ENCODE peak calls at places on chromosomes 1 and 21, in four cellular contexts. N, Z, R and P are unnamed samples.
A peak's percentile ranks its signal among the peaks of the same experiment; 100 is the strongest.

GRCh38 chr1:80882552-80882951 is 918.2 kb upstream of the ADGRL2 start:
- DNase-seq in N (peak; percentile 1), Z (no peak), R (no peak), P (no peak)

GRCh38 chr1:241990040-241990439 is 8.9 kb downstream of the MAP1LC3C start:
- DNase-seq in N (peak; percentile 99), Z (no peak), R (no peak), P (peak; percentile 8)

GRCh38 chr1:194658090-194658439 is 1471.7 kb upstream of the B3GALT2 start:
- DNase-seq in N (no peak), Z (no peak), R (no peak), P (no peak)

GRCh38 chr1:182768973-182769372 is 20.6 kb upstream of the NPL start:
- DNase-seq in N (peak; percentile 16), Z (no peak), R (no peak), P (no peak)

GRCh38 chr1:53653631-53654030 is 85.3 kb downstream of the GLIS1 start:
- DNase-seq in N (no peak), Z (no peak), R (no peak), P (no peak)

GRCh38 chr1:66262233-66262632 is 271.7 kb upstream of the SGIP1 start:
- DNase-seq in N (peak; percentile 93), Z (no peak), R (no peak), P (no peak)

GRCh38 chr1:54304518-54304917 is 101.7 kb downstream of the SSBP3 start:
- DNase-seq in N (no peak), Z (no peak), R (no peak), P (no peak)

GRCh38 chr1:195763907-195764183 is 844.4 kb downstream of the KCNT2 start:
- DNase-seq in N (no peak), Z (no peak), R (no peak), P (no peak)

GRCh38 chr21:35063428-35064172 is 14.5 kb upstream of the RUNX1 start:
- DNase-seq in N (no peak), Z (no peak), R (no peak), P (no peak)

GRCh38 chr1:45325816-45326506 is 734 bp upstream of the HPDL start:
- DNase-seq in N (peak; percentile 9), Z (no peak), R (no peak), P (no peak)

GRCh38 chr1:93395195-93395594 is 49.5 kb downstream of the DR1 start:
- DNase-seq in N (peak; percentile 43), Z (no peak), R (no peak), P (no peak)

GRCh38 chr1:87705233-87705632 is 376.6 kb downstream of the LMO4 start:
- DNase-seq in N (no peak), Z (no peak), R (no peak), P (no peak)

GRCh38 chr1:208374391-208374941 is 130.3 kb upstream of the PLXNA2 start:
- DNase-seq in N (no peak), Z (no peak), R (no peak), P (no peak)

GRCh38 chr1:20291621-20292020 is 946 bp downstream of the VWA5B1 start:
- DNase-seq in N (peak; percentile 32), Z (no peak), R (no peak), P (no peak)

GRCh38 chr1:219385786-219386427 is 212.2 kb downstream of the LYPLAL1 start:
- DNase-seq in N (peak; percentile 69), Z (peak; percentile 78), R (peak; percentile 9), P (no peak)

GRCh38 chr1:192003295-192004083 is 154.8 kb upstream of the RGS18 start:
- DNase-seq in N (no peak), Z (no peak), R (no peak), P (no peak)

GRCh38 chr1:158075078-158075477 is 81.6 kb downstream of the KIRREL1 start:
- DNase-seq in N (no peak), Z (no peak), R (no peak), P (no peak)

GRCh38 chr1:86239490-86239889 is 82.9 kb upstream of the COL24A1 start:
- DNase-seq in N (no peak), Z (no peak), R (no peak), P (no peak)

GRCh38 chr1:94552071-94552586 is 10.6 kb upstream of the F3 start:
- DNase-seq in N (no peak), Z (no peak), R (no peak), P (no peak)

GRCh38 chr1:200366577-200367253 is 43.1 kb downstream of the ZNF281 start:
- DNase-seq in N (no peak), Z (no peak), R (no peak), P (no peak)

GRCh38 chr1:192861860-192862259 is 53.0 kb downstream of the RGS2 start:
- DNase-seq in N (no peak), Z (no peak), R (no peak), P (no peak)

GRCh38 chr1:8025061-8025670 is 943 bp downstream of the ERRFI1 start:
- DNase-seq in N (peak; percentile 57), Z (no peak), R (no peak), P (no peak)

GRCh38 chr1:191671236-191671635 is 487.0 kb upstream of the RGS18 start:
- DNase-seq in N (no peak), Z (no peak), R (no peak), P (no peak)

GRCh38 chr1:109133815-109134214 is 19.9 kb downstream of the ELAPOR1 start:
- DNase-seq in N (peak; percentile 11), Z (no peak), R (no peak), P (no peak)

GRCh38 chr1:154614887-154615286 is 6.9 kb upstream of the ADAR start:
- DNase-seq in N (no peak), Z (no peak), R (no peak), P (no peak)

GRCh38 chr21:39022035-39022900 is 161.0 kb downstream of the PSMG1 start:
- DNase-seq in N (no peak), Z (peak; percentile 77), R (no peak), P (no peak)